ENCODE peak calls at places on chromosomes 11 and 22, in four cellular contexts. Q is SK-N-SH, G is cardiac muscle cell, N is pancreas. I is an unnamed sample.

GRCh38 chr22:22848364-22848866 is 39.2 kb upstream of the IGLL5 start:
- DNase-seq in N (peak; percentile 76), Q (peak; percentile 63), G (no peak), I (peak; percentile 59)

GRCh38 chr11:114154271-114155047 is 94.9 kb downstream of the ZBTB16 start:
- DNase-seq in N (no peak), Q (no peak), G (no peak), I (no peak)

GRCh38 chr22:48942698-48943566 is 884.7 kb downstream of the BRD1 start:
- DNase-seq in N (no peak), Q (no peak), G (no peak), I (peak; percentile 49)

GRCh38 chr22:39150848-39151215 is 1.6 kb downstream of the CBX7 start:
- DNase-seq in N (peak; percentile 21), G (no peak), Q (no peak), I (no peak)

GRCh38 chr11:9060700-9061111 is 30.7 kb downstream of the SCUBE2 start:
- DNase-seq in N (no peak), G (peak; percentile 17), Q (no peak), I (no peak)

GRCh38 chr11:96143016-96143670 is 199.9 kb downstream of the MAML2 start:
- DNase-seq in G (no peak), N (no peak), Q (no peak), I (no peak)

GRCh38 chr11:9758676-9759518 is 95.0 kb downstream of the SWAP70 start:
- DNase-seq in Q (peak; percentile 92), G (peak; percentile 92), N (peak; percentile 77), I (peak; percentile 80)

GRCh38 chr11:83918471-83918870 is 632.3 kb upstream of the CCDC90B start:
- DNase-seq in Q (no peak), N (no peak), G (no peak), I (peak; percentile 38)

GRCh38 chr11:119130662-119131061 is 9.3 kb downstream of the HINFP start:
- DNase-seq in G (no peak), Q (no peak), N (no peak), I (no peak)

GRCh38 chr22:17655289-17655688 is 16.7 kb downstream of the BCL2L13 start:
- DNase-seq in Q (no peak), G (no peak), N (no peak), I (peak; percentile 66)

GRCh38 chr22:30649430-30650007 is 13.9 kb downstream of the SLC35E4 start:
- DNase-seq in G (no peak), Q (no peak), N (peak; percentile 46), I (peak; percentile 85)

GRCh38 chr11:1050581-1051355 is 14.2 kb upstream of the MUC6 start:
- DNase-seq in Q (peak; percentile 95), G (peak; percentile 70), N (peak; percentile 91), I (peak; percentile 92)

GRCh38 chr22:36569999-36570398 is 41.0 kb upstream of the EIF3D start:
- DNase-seq in N (no peak), G (peak; percentile 35), Q (peak; percentile 76), I (no peak)

GRCh38 chr11:69641681-69642548 is 959 bp downstream of the CCND1 start:
- DNase-seq in Q (peak; percentile 51), G (no peak), N (no peak), I (peak; percentile 82)

GRCh38 chr11:106656646-106657045 is 361.6 kb downstream of the GUCY1A2 start:
- DNase-seq in Q (no peak), N (no peak), G (no peak), I (no peak)

GRCh38 chr11:34659096-34659733 is 38.3 kb downstream of the EHF start:
- DNase-seq in Q (no peak), G (no peak), N (no peak), I (no peak)

GRCh38 chr22:19815093-19815822 is 39.4 kb downstream of the GNB1L start:
- DNase-seq in N (no peak), G (no peak), Q (no peak), I (no peak)

GRCh38 chr22:49685686-49686085 is 142.0 kb downstream of the BRD1 start:
- DNase-seq in Q (no peak), G (no peak), N (no peak), I (no peak)

GRCh38 chr22:44839721-44840120 is 87.3 kb downstream of the ARHGAP8 start:
- DNase-seq in G (no peak), N (no peak), Q (peak; percentile 7), I (no peak)

GRCh38 chr11:118690553-118691304 is 11.3 kb upstream of the TREH start:
- DNase-seq in N (no peak), Q (no peak), G (no peak), I (no peak)

GRCh38 chr22:21567456-21568206 is at the start of gene UBE2L3:
- DNase-seq in N (peak; percentile 83), Q (peak; percentile 96), G (peak; percentile 89), I (peak; percentile 97)

GRCh38 chr11:74627381-74627780 is 35.0 kb downstream of the POLD3 start:
- DNase-seq in N (no peak), G (no peak), Q (no peak), I (no peak)

GRCh38 chr22:44542561-44543222 is 44.7 kb upstream of the RTL6 start:
- DNase-seq in Q (no peak), G (no peak), N (no peak), I (no peak)

GRCh38 chr11:98564881-98565280 is 455.9 kb upstream of the CNTN5 start:
- DNase-seq in N (no peak), Q (no peak), G (no peak), I (no peak)

DNA sequence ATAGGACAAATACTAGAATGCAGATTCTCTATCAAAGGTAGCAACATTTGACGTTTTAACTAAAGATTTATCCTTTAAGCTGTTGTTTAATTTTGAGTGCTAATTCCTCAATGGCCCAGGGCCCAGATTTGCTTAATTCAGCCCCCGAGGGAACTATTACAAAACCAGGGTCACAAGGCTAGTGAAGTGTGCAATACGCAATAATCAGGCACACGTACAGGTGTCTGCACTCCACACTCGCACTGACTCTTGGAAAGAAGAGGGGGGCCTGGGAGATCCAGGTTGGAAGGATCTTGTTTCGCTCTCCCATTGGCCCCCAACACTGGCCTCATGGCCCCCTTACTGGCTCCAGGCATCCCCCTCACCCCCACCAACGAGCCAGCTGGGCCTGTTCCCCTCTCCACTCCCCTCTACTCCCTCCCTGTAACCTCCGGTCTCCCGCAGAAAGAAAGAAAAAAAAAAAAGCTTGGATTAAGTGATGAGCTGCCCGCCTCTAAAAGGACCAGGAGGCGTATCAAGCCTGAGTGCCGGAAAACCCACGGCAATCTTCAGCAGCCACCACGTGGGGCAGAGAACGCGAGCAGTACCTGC is 2.2 kb upstream of the KIRREL3 start:
- DNase-seq in N (no peak), G (no peak), Q (no peak), I (no peak)
- H3K4me3 ChIP-seq in N (no peak overlapping the region), G (peak overlapping the region; percentile 3), Q (peak overlapping the region; percentile 47), I (no peak overlapping the region)

GRCh38 chr11:79439430-79439892 is 1.4 kb downstream of the TENM4 start:
- DNase-seq in N (no peak), G (no peak), Q (peak; percentile 38), I (no peak)
- H3K27me3 ChIP-seq in N (no peaks in the 10 kb centered on the region), G (peaks cover 44% of the 10 kb centered on the region), Q (no peaks in the 10 kb centered on the region), I (peaks cover 98% of the 10 kb centered on the region)

GRCh38 chr11:94521684-94522083 is 9.4 kb downstream of the C11orf97 start:
- DNase-seq in Q (no peak), N (no peak), G (no peak), I (no peak)
- TF ChIP-seq CTCF in Q (peak; percentile 48), N (no peak), G (peak; percentile 55), I (peak; percentile 38)

GRCh38 chr22:40507491-40507890 is 129.0 kb downstream of the MRTFA start:
- DNase-seq in G (no peak), N (no peak), Q (no peak), I (no peak)
- H3K4me3 ChIP-seq in G (no peak overlapping the region), N (no peak overlapping the region), Q (no peak overlapping the region), I (no peak overlapping the region)

GRCh38 chr11:120994460-120994859 is 29.4 kb upstream of the TBCEL start:
- DNase-seq in Q (no peak), N (no peak), G (no peak), I (no peak)
- H3K27me3 ChIP-seq in Q (no peaks in the 10 kb centered on the region), N (no peaks in the 10 kb centered on the region), G (no peaks in the 10 kb centered on the region), I (no peaks in the 10 kb centered on the region)